ENCODE peak calls at places on chromosomes 1 and 21, in ten cellular contexts. E is hypothalamus; A is LoVo; O is HFF-Myc; F is vagina; M is HuH-7.5; L is Jurkat, Clone E6-1; T is effector CD4-positive, alpha-beta T cell; K is NCI-H1105; U is left ventricle myocardium inferior. G is an unnamed sample.

GRCh38 chr1:59116920-59117542 is 179.9 kb upstream of the FGGY start:
- DNase-seq in M (no peak), T (no peak), O (no peak), U (no peak), E (no peak), A (no peak), F (no peak), L (no peak), K (no peak), G (no peak)

GRCh38 chr21:27024316-27024715 is 57.4 kb upstream of the ADAMTS5 start:
- DNase-seq in L (no peak), O (no peak), U (no peak), E (no peak), M (no peak), F (no peak), K (no peak), T (no peak), A (no peak), G (no peak)

GRCh38 chr1:113140588-113141446 is 67.8 kb downstream of the LRIG2 start:
- DNase-seq in F (no peak), M (peak; percentile 34), O (peak; percentile 43), L (peak; percentile 51), E (peak; percentile 57), T (peak; percentile 38), U (peak; percentile 40), K (peak; percentile 55), A (peak; percentile 72), G (no peak)

GRCh38 chr1:179166663-179167417 is 62.6 kb downstream of the ABL2 start:
- DNase-seq in L (no peak), M (no peak), A (no peak), T (no peak), E (no peak), O (no peak), F (no peak), U (no peak), K (no peak), G (no peak)

GRCh38 chr1:164188507-164188906 is 370.5 kb upstream of the PBX1 start:
- DNase-seq in U (no peak), M (no peak), F (no peak), T (no peak), E (no peak), K (no peak), A (no peak), L (no peak), O (no peak), G (no peak)

GRCh38 chr1:47972864-47973437 is 24.2 kb downstream of the TRABD2B start:
- DNase-seq in M (no peak), U (no peak), O (no peak), L (no peak), F (no peak), T (no peak), E (no peak), A (no peak), K (no peak), G (no peak)

GRCh38 chr1:193115629-193116227 is 6.1 kb upstream of the CDC73 start:
- DNase-seq in K (no peak), U (no peak), E (no peak), L (no peak), T (no peak), F (no peak), O (peak; percentile 78), M (no peak), A (peak; percentile 59), G (peak; percentile 77)

GRCh38 chr1:211870156-211870555 is 39.6 kb upstream of the LPGAT1 start:
- DNase-seq in K (no peak), U (no peak), A (no peak), O (no peak), L (no peak), E (no peak), T (no peak), M (no peak), F (no peak), G (no peak)

GRCh38 chr1:157034137-157034800 is 11.3 kb downstream of the ARHGEF11 start:
- DNase-seq in E (peak; percentile 36), M (no peak), T (no peak), O (no peak), U (no peak), K (no peak), F (no peak), L (no peak), A (no peak), G (no peak)

GRCh38 chr1:36109041-36109679 is 15.9 kb downstream of the COL8A2 start:
- DNase-seq in E (no peak), K (no peak), A (no peak), M (no peak), U (no peak), O (no peak), F (no peak), T (no peak), L (no peak), G (no peak)

GRCh38 chr1:172480421-172480820 is 36.6 kb upstream of the PIGC start:
- DNase-seq in M (no peak), L (peak; percentile 66), K (no peak), A (peak; percentile 16), O (no peak), E (no peak), U (no peak), F (no peak), T (no peak), G (no peak)

GRCh38 chr1:186486061-186486460 is 25.1 kb upstream of the PDC start:
- DNase-seq in E (no peak), O (no peak), F (no peak), L (no peak), A (no peak), K (no peak), U (no peak), T (no peak), M (no peak), G (no peak)

GRCh38 chr21:16455526-16455925 is 725.7 kb downstream of the USP25 start:
- DNase-seq in K (no peak), F (no peak), A (no peak), M (no peak), O (no peak), L (no peak), U (no peak), T (no peak), E (no peak), G (no peak)

GRCh38 chr1:151024540-151025146 is 11.7 kb upstream of the BNIPL start:
- DNase-seq in U (peak; percentile 78), A (no peak), F (no peak), K (peak; percentile 60), L (peak; percentile 58), O (no peak), T (peak; percentile 90), M (peak; percentile 75), E (peak; percentile 70), G (no peak)

GRCh38 chr1:88126467-88126866 is 557.6 kb upstream of the PKN2 start:
- DNase-seq in A (no peak), U (no peak), F (no peak), K (no peak), O (no peak), T (no peak), L (no peak), E (no peak), M (no peak), G (no peak)

GRCh38 chr1:232634086-232634485 is 4.2 kb upstream of the SIPA1L2 start:
- DNase-seq in A (no peak), K (no peak), M (no peak), T (no peak), U (peak; percentile 19), F (no peak), L (no peak), E (no peak), O (no peak), G (no peak)

GRCh38 chr1:6275826-6276764 is 15.2 kb upstream of the GPR153 start:
- DNase-seq in L (no peak), O (peak; percentile 87), E (peak; percentile 37), A (no peak), M (no peak), U (peak; percentile 72), T (no peak), F (no peak), K (no peak), G (no peak)

GRCh38 chr1:89065077-89065868 is at the start of gene GBP1:
- DNase-seq in U (no peak), E (no peak), T (no peak), A (peak; percentile 32), M (no peak), L (peak; percentile 42), F (no peak), O (peak; percentile 52), K (no peak), G (no peak)

GRCh38 chr1:204402391-204402790 is 9.2 kb downstream of the PPP1R15B start:
- DNase-seq in T (no peak), A (no peak), F (peak; percentile 29), U (no peak), K (no peak), E (no peak), M (no peak), O (no peak), L (no peak), G (no peak)

GRCh38 chr1:206898089-206898908 is 1.1 kb downstream of the IL24 start:
- DNase-seq in E (no peak), M (no peak), O (no peak), T (no peak), L (no peak), F (no peak), U (no peak), K (no peak), A (peak; percentile 31), G (no peak)

GRCh38 chr1:228543396-228543795 is 56.2 kb downstream of the RNF187 start:
- DNase-seq in O (no peak), L (no peak), T (no peak), U (no peak), K (no peak), A (no peak), E (no peak), M (no peak), F (no peak), G (no peak)

GRCh38 chr1:235720544-235720943 is 71.0 kb upstream of the GNG4 start:
- DNase-seq in K (no peak), M (no peak), L (no peak), T (no peak), O (no peak), F (no peak), U (no peak), A (no peak), E (no peak), G (no peak)

GRCh38 chr1:206133751-206134371 is 16.7 kb upstream of the AVPR1B start:
- DNase-seq in O (no peak), E (no peak), U (no peak), F (no peak), A (no peak), K (no peak), M (no peak), T (no peak), L (no peak), G (no peak)

GRCh38 chr1:52127181-52128175 is 14.4 kb upstream of the ZFYVE9 start:
- DNase-seq in L (no peak), E (peak; percentile 3), O (peak; percentile 47), F (no peak), M (no peak), U (no peak), A (peak; percentile 56), K (peak; percentile 58), T (no peak), G (no peak)

GRCh38 chr21:28687571-28687970 is 305.1 kb downstream of the LTN1 start:
- DNase-seq in O (no peak), K (no peak), M (no peak), E (no peak), T (no peak), U (no peak), A (peak; percentile 8), L (no peak), F (no peak), G (no peak)